ENCODE peak calls at places on chromosomes 11 and 22, in nine cellular contexts. W is heart right ventricle; R is epithelial cell of prostate; K is T-helper 1 cell; V is naive thymus-derived CD8-positive, alpha-beta T cell; Z is LNCaP clone FGC; O is SK-N-SH; E is stimulated activated CD4-positive, alpha-beta T cell treated with anti-CD3 and anti-CD28 coated beads, Interleukin-1b, Interleukin-23, amount 100 ng/mL, for 1 hour; M is activated gamma-delta T cell. U is an unnamed sample.

GRCh38 chr11:61129608-61130523 is 27.6 kb downstream of the CD5 start:
- DNase-seq in W (peak), R (no peak), K (peak), V (peak), Z (peak), O (peak), E (peak), M (no peak), U (peak)

GRCh38 chr11:120248551-120249278 is 8.8 kb downstream of the POU2F3 start:
- DNase-seq in W (no peak), R (peak), K (no peak), V (no peak), Z (no peak), O (no peak), E (no peak), M (no peak), U (peak)

GRCh38 chr22:37739000-37739399 is 42.2 kb downstream of the TRIOBP start:
- DNase-seq in W (peak), R (no peak), K (no peak), V (no peak), Z (no peak), O (no peak), E (no peak), M (no peak), U (no peak)

GRCh38 chr22:44229331-44229730 is 48.6 kb downstream of the PARVG start:
- DNase-seq in W (no peak), R (no peak), K (no peak), V (no peak), Z (no peak), O (no peak), E (no peak), M (no peak), U (no peak)

GRCh38 chr11:11335043-11335442 is 18.0 kb downstream of the CSNK2A3 start:
- DNase-seq in W (no peak), R (no peak), K (no peak), V (no peak), Z (no peak), O (no peak), E (no peak), M (no peak), U (no peak)

GRCh38 chr11:27234043-27234668 is 128.9 kb downstream of the CCDC34 start:
- DNase-seq in W (peak), R (no peak), K (no peak), V (no peak), Z (no peak), O (no peak), E (no peak), M (no peak), U (peak)

GRCh38 chr22:36455571-36456458 is 25.6 kb downstream of the TXN2 start:
- DNase-seq in W (no peak), R (no peak), K (no peak), V (no peak), Z (no peak), O (no peak), E (no peak), M (no peak), U (no peak)

GRCh38 chr11:83573097-83573496 is 286.9 kb upstream of the CCDC90B start:
- DNase-seq in W (no peak), R (peak), K (no peak), V (no peak), Z (no peak), O (no peak), E (no peak), M (no peak), U (peak)

GRCh38 chr11:64888761-64889511 is 10.5 kb upstream of the EHD1 start:
- DNase-seq in W (no peak), R (no peak), K (no peak), V (no peak), Z (no peak), O (no peak), E (no peak), M (no peak), U (peak)

GRCh38 chr22:46425011-46425410 is 89.5 kb downstream of the TRMU start:
- DNase-seq in W (no peak), R (peak), K (no peak), V (no peak), Z (no peak), O (no peak), E (no peak), M (no peak), U (peak)

GRCh38 chr11:62144641-62145255 is 20.9 kb downstream of the INCENP start:
- DNase-seq in W (no peak), R (no peak), K (no peak), V (no peak), Z (no peak), O (peak), E (no peak), M (no peak), U (no peak)

U was measured in RKO.